ENCODE peak calls at places on chromosome 21, in four cellular contexts. Y is psoas muscle, G is dorsolateral prefrontal cortex, D is A549. O is an unnamed sample.

GRCh38 chr21:36698160-36699025 is 522 bp upstream of the SIM2 start:
- DNase-seq in D (peak), G (no peak), Y (peak), O (no peak)

GRCh38 chr21:42308914-42309752 is 6.1 kb downstream of the TFF3 start:
- DNase-seq in G (no peak), Y (no peak), D (no peak), O (no peak)

GRCh38 chr21:23579573-23579972 is 2027.7 kb downstream of the MRPL39 start:
- DNase-seq in G (no peak), Y (no peak), D (no peak), O (no peak)

GRCh38 chr21:43318841-43319781 is 107.8 kb downstream of the SIK1 start:
- DNase-seq in Y (peak), G (no peak), D (no peak), O (no peak)

GRCh38 chr21:31873696-31874599 is 1.1 kb downstream of the HUNK start:
- DNase-seq in G (no peak), Y (peak), D (peak), O (no peak)

GRCh38 chr21:22575165-22575584 is 1577.0 kb downstream of the NCAM2 start:
- DNase-seq in G (no peak), D (no peak), Y (no peak), O (no peak)

GRCh38 chr21:31176080-31176551 is 137.8 kb upstream of the KRTAP19-8 start:
- DNase-seq in G (no peak), Y (no peak), D (no peak), O (no peak)

GRCh38 chr21:28148400-28149064 is 844.1 kb downstream of the LTN1 start:
- DNase-seq in G (peak), D (no peak), Y (no peak), O (no peak)

GRCh38 chr21:43902441-43902840 is 37.4 kb downstream of the AGPAT3 start:
- DNase-seq in G (no peak), Y (no peak), D (no peak), O (no peak)

GRCh38 chr21:16587671-16588379 is 858.0 kb downstream of the USP25 start:
- DNase-seq in Y (no peak), G (peak), D (no peak), O (peak)

DNA sequence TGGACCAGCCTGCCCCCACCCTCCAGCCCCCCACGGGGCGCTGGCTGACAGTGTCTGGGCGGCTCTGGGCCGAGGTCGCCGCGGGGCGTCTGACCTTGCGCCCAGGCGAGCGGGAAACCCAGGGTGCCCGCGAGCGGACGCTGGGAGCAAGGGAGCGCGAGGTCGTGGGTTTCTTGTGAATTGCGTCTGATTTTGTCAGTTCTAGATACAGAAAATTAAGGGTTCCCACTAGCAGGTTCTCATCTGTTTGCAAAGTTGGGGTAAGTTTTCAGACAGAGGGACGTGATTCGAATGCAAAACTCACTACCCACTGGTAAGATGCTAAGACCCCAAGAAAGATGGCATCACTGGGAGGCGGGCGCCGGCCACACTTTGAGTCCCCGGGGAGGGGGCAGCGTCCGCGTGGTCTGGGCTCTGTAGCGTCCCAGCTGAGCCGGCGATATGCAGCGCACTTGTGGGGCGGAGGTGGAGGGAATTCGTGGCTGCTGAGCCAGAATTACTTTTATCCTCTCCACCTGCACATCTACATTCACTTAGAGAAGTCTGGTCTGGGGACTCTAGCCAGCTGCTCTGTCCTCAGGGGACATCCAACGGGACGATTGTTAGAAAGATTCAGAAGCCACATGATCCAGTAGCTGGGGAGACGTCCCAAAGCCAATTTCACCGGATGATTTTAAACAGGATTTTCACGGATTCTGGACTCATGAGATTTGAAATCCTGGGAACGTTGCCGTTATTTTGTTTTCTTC is 1.0 kb downstream of the JAM2 start:
- DNase-seq in Y (peak), G (peak), D (no peak), O (no peak)
- H3K4me3 ChIP-seq in Y (peak), G (peak), D (peak), O (peak)

GRCh38 chr21:18522181-18522771 is 118.7 kb upstream of the TMPRSS15 start:
- DNase-seq in D (no peak), G (no peak), Y (no peak), O (no peak)
- TF ChIP-seq CTCF in D (no peak), G (peak), Y (no peak), O (no peak)

GRCh38 chr21:45478816-45479669 is 63.2 kb downstream of the SLC19A1 start:
- DNase-seq in Y (peak), D (no peak), G (no peak), O (no peak)
- H3K4me3 ChIP-seq in Y (no peak), D (no peak), G (peak), O (no peak)

DNA sequence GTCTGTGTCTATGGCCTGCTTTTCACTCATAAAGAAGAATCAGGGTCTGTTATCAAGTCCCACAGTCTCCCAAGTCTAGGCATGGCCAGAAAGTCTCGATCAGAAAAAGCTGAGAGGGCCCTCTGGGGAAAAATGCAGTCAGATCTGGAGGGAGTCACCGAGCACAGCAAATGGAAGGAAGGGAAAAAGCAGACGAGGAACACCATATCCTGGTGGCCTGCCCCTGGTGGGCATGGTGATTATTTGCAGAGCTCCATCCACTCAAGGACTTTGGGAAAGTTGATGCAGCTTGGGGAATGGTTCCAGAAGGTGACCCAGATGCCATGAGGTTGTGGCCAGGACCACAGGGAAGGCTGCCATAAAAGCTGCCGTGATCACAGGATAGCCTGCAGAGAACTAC is 189.1 kb downstream of the CLIC6 start:
- DNase-seq in G (no peak), Y (no peak), D (no peak), O (no peak)
- TF ChIP-seq CTCF in G (no peak), Y (peak), D (no peak), O (peak)

DNA sequence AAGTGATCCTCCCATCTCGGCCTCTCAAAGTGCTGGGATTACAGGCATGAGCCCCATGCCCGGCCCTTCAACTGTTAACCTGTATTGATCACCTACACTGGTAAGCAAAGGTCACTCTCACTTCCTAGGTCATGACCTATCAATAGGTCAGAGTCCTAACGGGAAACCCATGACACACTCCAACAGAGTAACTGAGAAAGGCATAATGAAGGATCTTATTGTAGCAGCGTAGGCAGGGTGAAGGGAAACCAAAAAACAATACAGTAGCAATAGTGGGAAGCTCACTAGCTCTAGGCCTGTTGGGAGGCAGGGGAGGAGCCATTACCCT is 19.5 kb upstream of the IFNAR1 start:
- DNase-seq in G (no peak), Y (no peak), D (no peak), O (no peak)
- H3K4me3 ChIP-seq in G (no peak), Y (no peak), D (no peak), O (no peak)

GRCh38 chr21:38857152-38857825 is 51.6 kb downstream of the ETS2 start:
- DNase-seq in G (no peak), D (no peak), Y (peak), O (no peak)
- TF ChIP-seq CTCF in G (no peak), D (no peak), Y (peak), O (no peak)

GRCh38 chr21:33334824-33335223 is 10.1 kb downstream of the IFNAR1 start:
- DNase-seq in D (no peak), Y (no peak), G (no peak), O (no peak)

GRCh38 chr21:33334191-33334590 is 9.4 kb downstream of the IFNAR1 start:
- DNase-seq in G (no peak), Y (no peak), D (no peak), O (no peak)

GRCh38 chr21:33345751-33346238 is 21.0 kb downstream of the IFNAR1 start:
- DNase-seq in D (no peak), Y (no peak), G (no peak), O (no peak)

GRCh38 chr21:33339135-33339534 is 14.4 kb downstream of the IFNAR1 start:
- DNase-seq in Y (no peak), D (no peak), G (no peak), O (no peak)

GRCh38 chr21:33339938-33340337 is 15.2 kb downstream of the IFNAR1 start:
- DNase-seq in Y (no peak), G (no peak), D (no peak), O (no peak)
- H3K4me3 ChIP-seq in Y (no peak), G (no peak), D (no peak), O (no peak)